ENCODE peak calls at places on chromosomes 7 and 10, in nine cellular contexts. A is transverse colon, X is fibroblast of lung, Q is H1, T is BJ, Y is heart left ventricle, C is suprapubic skin, N is fibroblast of pulmonary artery, M is right lobe of liver. S is an unnamed sample.

GRCh38 chr7:87154166-87154565 is 1.9 kb downstream of the DMTF1 start:
- DNase-seq in Y (no peak), A (no peak), Q (no peak), N (no peak), C (no peak), T (no peak), M (no peak), X (no peak), S (no peak)

GRCh38 chr7:25545125-25546008 is 317.1 kb upstream of the NPVF start:
- DNase-seq in Q (no peak), X (no peak), T (no peak), A (no peak), N (no peak), C (no peak), Y (no peak), M (no peak), S (peak)

GRCh38 chr7:3753868-3754267 is 452.8 kb downstream of the SDK1 start:
- DNase-seq in N (no peak), Y (no peak), Q (no peak), A (no peak), C (no peak), M (no peak), T (no peak), X (peak), S (no peak)

GRCh38 chr10:71429929-71430328 is 33.2 kb downstream of the CDH23 start:
- DNase-seq in Y (peak), Q (no peak), M (peak), X (no peak), N (no peak), T (no peak), C (peak), A (no peak), S (no peak)

GRCh38 chr10:64080071-64080470 is 558.9 kb downstream of the REEP3 start:
- DNase-seq in N (no peak), Q (no peak), T (no peak), A (no peak), X (peak), Y (no peak), M (no peak), C (no peak), S (no peak)

GRCh38 chr7:70347880-70348279 is 749.6 kb downstream of the AUTS2 start:
- DNase-seq in T (no peak), A (no peak), M (no peak), Q (no peak), X (no peak), C (no peak), Y (no peak), N (no peak), S (no peak)

GRCh38 chr7:157352506-157352905 is 15.7 kb downstream of the DNAJB6 start:
- DNase-seq in N (no peak), A (no peak), T (no peak), C (no peak), X (no peak), M (no peak), Y (no peak), Q (no peak), S (no peak)

GRCh38 chr7:142535123-142535779 is 214.0 kb upstream of the PRSS1 start:
- DNase-seq in N (peak), Q (no peak), M (no peak), A (peak), Y (no peak), C (no peak), X (peak), T (peak), S (peak)

GRCh38 chr10:120156614-120157274 is 264.2 kb downstream of the SEC23IP start:
- DNase-seq in N (no peak), M (no peak), X (no peak), C (no peak), T (no peak), A (no peak), Y (no peak), Q (no peak), S (no peak)

GRCh38 chr7:5495581-5496375 is 72.1 kb upstream of the TNRC18 start:
- DNase-seq in A (peak), Y (peak), C (no peak), N (no peak), M (peak), T (no peak), X (peak), Q (no peak), S (peak)

GRCh38 chr7:91892821-91893340 is 12.4 kb upstream of the MTERF1 start:
- DNase-seq in Q (no peak), C (no peak), X (peak), T (no peak), Y (no peak), A (no peak), N (peak), M (no peak), S (no peak)

GRCh38 chr10:49743464-49744075 is 18.6 kb downstream of the OGDHL start:
- DNase-seq in C (peak), Q (no peak), Y (no peak), N (no peak), T (no peak), X (no peak), M (no peak), A (no peak), S (no peak)

GRCh38 chr7:104231054-104232046 is 23.5 kb upstream of the ORC5 start:
- DNase-seq in Q (no peak), C (no peak), A (peak), T (no peak), N (peak), X (peak), Y (peak), M (no peak), S (no peak)

GRCh38 chr10:80681142-80681541 is 143.4 kb downstream of the SH2D4B start:
- DNase-seq in M (no peak), A (no peak), C (no peak), N (no peak), Y (no peak), X (no peak), Q (no peak), T (no peak), S (no peak)

GRCh38 chr7:17773289-17773626 is 167.0 kb downstream of the SNX13 start:
- DNase-seq in X (peak), Y (no peak), C (no peak), M (no peak), Q (no peak), N (peak), A (peak), T (peak), S (no peak)

GRCh38 chr10:17779761-17780160 is 27.8 kb downstream of the TMEM236 start:
- DNase-seq in C (no peak), X (no peak), Y (no peak), A (no peak), Q (no peak), M (no peak), N (peak), T (no peak), S (no peak)

GRCh38 chr7:30511494-30511893 is 6.9 kb upstream of the GGCT start:
- DNase-seq in Q (no peak), N (no peak), A (no peak), X (no peak), T (no peak), Y (no peak), M (no peak), C (no peak), S (no peak)

GRCh38 chr7:266851-267840 is 22.8 kb upstream of the FOXL3 start:
- DNase-seq in Y (no peak), A (peak), M (no peak), X (no peak), Q (peak), N (no peak), T (no peak), C (no peak), S (no peak)

GRCh38 chr10:114624422-114624821 is 33.7 kb downstream of the ABLIM1 start:
- DNase-seq in A (no peak), X (no peak), Q (no peak), C (no peak), M (no peak), Y (no peak), T (no peak), N (no peak), S (no peak)

GRCh38 chr7:27145167-27145883 is 1.8 kb upstream of the HOXA5 start:
- DNase-seq in Y (no peak), T (no peak), M (no peak), X (no peak), C (peak), A (no peak), N (no peak), Q (no peak), S (no peak)
- H3K4me3 ChIP-seq in Y (no peak), T (no peak), M (no peak), X (peak), C (peak), A (no peak), N (no peak), Q (no peak), S (no peak)

DNA sequence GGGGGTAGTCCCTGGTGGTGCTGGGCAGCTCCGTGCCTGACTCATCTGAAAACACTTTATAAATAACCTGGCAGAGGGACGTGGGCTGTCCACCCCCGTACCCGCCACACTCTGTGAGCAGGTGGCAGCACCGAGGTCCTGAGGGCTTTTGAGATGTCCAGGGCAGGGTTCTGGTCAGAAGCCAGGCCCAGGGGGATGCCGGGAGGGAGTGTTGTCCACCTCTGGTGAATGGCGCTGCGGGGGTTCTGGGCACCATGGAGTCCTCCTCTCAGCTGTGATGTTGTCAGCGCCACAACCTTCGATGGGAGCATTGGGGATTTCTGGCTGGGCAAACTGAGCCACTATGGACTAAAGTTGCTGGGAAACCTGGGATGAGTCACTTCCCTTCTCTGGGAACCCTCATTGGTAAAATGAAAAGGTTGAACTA is 27.4 kb upstream of the GOLGA7B start:
- DNase-seq in N (no peak), Q (no peak), T (no peak), A (no peak), Y (no peak), C (no peak), X (peak), M (no peak), S (no peak)
- TF ChIP-seq CTCF in N (no peak), Q (no peak), T (no peak), A (no peak), Y (no peak), C (no peak), X (no peak), M (no peak), S (no peak)

GRCh38 chr7:41628926-41629325 is 74.0 kb downstream of the INHBA start:
- DNase-seq in N (peak), T (no peak), A (no peak), Q (no peak), Y (peak), C (no peak), X (peak), M (no peak), S (no peak)

GRCh38 chr7:41627921-41628320 is 75.0 kb downstream of the INHBA start:
- DNase-seq in N (no peak), Q (peak), M (no peak), Y (no peak), C (no peak), X (peak), A (no peak), T (no peak), S (no peak)

GRCh38 chr7:41633690-41634089 is 69.2 kb downstream of the INHBA start:
- DNase-seq in Q (no peak), C (no peak), Y (no peak), M (no peak), N (no peak), A (no peak), T (no peak), X (no peak), S (no peak)

GRCh38 chr7:41629711-41630111 is 73.2 kb downstream of the INHBA start:
- DNase-seq in Y (no peak), Q (no peak), C (no peak), T (no peak), X (peak), A (no peak), N (peak), M (no peak), S (no peak)

GRCh38 chr7:41630741-41631140 is 72.1 kb downstream of the INHBA start:
- DNase-seq in T (no peak), M (no peak), N (no peak), C (no peak), Q (no peak), Y (no peak), X (no peak), A (no peak), S (no peak)
- H3K4me3 ChIP-seq in T (no peak), M (no peak), N (no peak), C (no peak), Q (no peak), Y (no peak), X (no peak), A (no peak), S (no peak)

GRCh38 chr7:29297194-29297890 is 102.8 kb downstream of the CHN2 start:
- DNase-seq in X (no peak), C (no peak), T (no peak), Q (no peak), Y (no peak), N (no peak), A (no peak), M (peak), S (no peak)
- TF ChIP-seq CTCF in X (no peak), C (no peak), T (no peak), Q (peak), Y (no peak), N (no peak), A (no peak), M (no peak), S (no peak)

GRCh38 chr7:22563621-22564241 is 63.7 kb upstream of the STEAP1B start:
- DNase-seq in N (no peak), T (no peak), M (no peak), X (peak), Q (no peak), C (no peak), A (no peak), Y (no peak), S (no peak)
- H3K4me3 ChIP-seq in N (peak), T (no peak), M (no peak), X (no peak), Q (no peak), C (peak), A (no peak), Y (peak), S (peak)

DNA sequence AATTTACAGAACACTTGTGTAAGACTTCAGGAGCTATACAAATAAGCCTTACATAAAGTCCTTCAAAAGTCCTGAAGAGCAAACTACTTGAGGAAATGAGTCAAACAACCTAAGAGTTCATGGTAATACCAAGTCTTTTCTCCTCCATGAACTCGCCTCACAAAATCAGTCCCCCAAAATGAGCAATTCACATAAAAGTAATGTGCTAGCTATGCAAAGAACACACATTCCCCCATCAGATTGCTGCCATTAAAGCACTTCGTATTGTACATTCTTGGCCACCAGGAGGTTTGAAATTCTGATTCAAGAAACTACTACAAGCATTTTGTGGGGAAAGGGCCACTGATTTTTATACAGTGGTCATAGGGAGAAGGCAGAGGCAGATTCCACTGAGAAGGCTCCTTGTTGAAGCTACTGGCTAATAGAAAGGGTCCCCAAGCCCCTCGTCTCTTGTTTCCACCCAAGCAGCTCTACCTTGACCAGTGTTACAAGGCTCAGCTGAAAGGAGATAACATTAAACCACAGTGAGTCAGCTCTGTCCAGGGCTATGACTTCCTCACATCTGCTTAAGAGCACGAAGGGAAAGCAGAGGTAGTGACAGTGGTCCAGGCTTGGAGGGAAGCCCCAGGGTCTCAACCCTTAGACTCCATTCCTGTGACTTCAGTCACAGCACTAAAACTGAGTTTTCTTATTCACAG is 115.2 kb upstream of the CDK1 start:
- DNase-seq in M (no peak), X (peak), N (peak), C (no peak), Q (no peak), T (no peak), Y (no peak), A (no peak), S (no peak)
- TF ChIP-seq CTCF in M (no peak), X (no peak), N (peak), C (no peak), Q (no peak), T (no peak), Y (no peak), A (no peak), S (no peak)

GRCh38 chr7:99098317-99098823 is 45.5 kb downstream of the SMURF1 start:
- DNase-seq in M (no peak), Q (no peak), X (no peak), C (no peak), Y (no peak), A (no peak), T (no peak), N (no peak), S (no peak)
- H3K4me3 ChIP-seq in M (no peak), Q (no peak), X (no peak), C (no peak), Y (no peak), A (no peak), T (no peak), N (no peak), S (no peak)

GRCh38 chr7:106086062-106086461 is 26.1 kb downstream of the SYPL1 start:
- DNase-seq in X (no peak), N (no peak), T (no peak), Q (no peak), A (no peak), Y (no peak), C (no peak), M (no peak), S (no peak)
- TF ChIP-seq CTCF in X (no peak), N (no peak), T (no peak), Q (no peak), A (no peak), Y (no peak), C (no peak), M (no peak), S (no peak)

DNA sequence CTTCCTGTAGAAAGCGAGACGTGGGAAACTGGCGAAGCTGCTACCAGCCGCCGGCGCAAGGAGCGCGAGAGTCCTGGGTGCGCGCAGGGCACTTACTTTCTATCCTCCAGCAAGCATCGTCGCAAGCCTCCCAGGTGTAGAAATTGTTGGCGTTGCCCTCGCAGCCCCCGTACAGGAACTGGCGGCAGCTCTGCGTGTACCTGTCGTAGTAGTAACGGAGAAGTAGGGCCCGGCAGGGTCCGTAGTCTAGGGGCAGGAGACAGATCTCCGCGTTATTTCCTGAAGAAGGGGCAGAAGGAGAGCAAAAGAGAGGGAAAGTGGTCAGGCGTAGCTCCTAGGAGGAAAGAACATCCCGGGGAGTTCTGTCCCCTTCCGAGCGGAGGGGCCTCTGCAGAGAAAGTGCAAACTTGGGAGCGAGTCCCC is 501 bp downstream of the TFPI2 start:
- DNase-seq in X (peak), T (no peak), Y (no peak), N (peak), A (no peak), C (no peak), Q (peak), M (no peak), S (no peak)
- H3K4me3 ChIP-seq in X (peak), T (peak), Y (peak), N (peak), A (peak), C (peak), Q (peak), M (peak), S (peak)

GRCh38 chr10:60299390-60299778 is 90.3 kb downstream of the ANK3 start:
- DNase-seq in A (no peak), M (no peak), Q (no peak), Y (no peak), X (no peak), T (no peak), N (no peak), C (no peak), S (no peak)
- TF ChIP-seq CTCF in A (no peak), M (no peak), Q (no peak), Y (no peak), X (no peak), T (no peak), N (no peak), C (no peak), S (no peak)

S was measured in left ventricle myocardium inferior.